ENCODE peak calls at places on chromosomes 1 and 21, in eight cellular contexts. M, V, R, J, O, K, Y and G are unnamed samples.

GRCh38 chr1:25685938-25686665 is 69.5 kb downstream of the MAN1C1 start:
- DNase-seq in M (no peak), V (peak), R (no peak), J (no peak), O (no peak), K (no peak), Y (no peak), G (no peak)

GRCh38 chr1:31509124-31510072 is 66.9 kb upstream of the TINAGL1 start:
- DNase-seq in M (no peak), V (no peak), R (no peak), J (no peak), O (peak), K (no peak), Y (no peak), G (no peak)

GRCh38 chr21:45403133-45403824 is 1.7 kb upstream of the COL18A1 start:
- DNase-seq in M (peak), V (no peak), R (no peak), J (no peak), O (no peak), K (no peak), Y (no peak), G (no peak)

GRCh38 chr1:115330480-115331013 is 7.5 kb downstream of the NGF start:
- DNase-seq in M (no peak), V (peak), R (peak), J (no peak), O (no peak), K (peak), Y (peak), G (no peak)

GRCh38 chr1:177913762-177914540 is 55.9 kb downstream of the SEC16B start:
- DNase-seq in M (no peak), V (peak), R (no peak), J (no peak), O (no peak), K (peak), Y (peak), G (no peak)

GRCh38 chr1:20850021-20850420 is 62.9 kb upstream of the HP1BP3 start:
- DNase-seq in M (no peak), V (no peak), R (no peak), J (no peak), O (no peak), K (no peak), Y (no peak), G (no peak)

GRCh38 chr1:52423771-52424170 is 19.4 kb downstream of the PRPF38A start:
- DNase-seq in M (no peak), V (no peak), R (no peak), J (no peak), O (no peak), K (no peak), Y (no peak), G (no peak)

GRCh38 chr1:106268070-106268469 is 788.4 kb upstream of the PRMT6 start:
- DNase-seq in M (no peak), V (no peak), R (no peak), J (no peak), O (no peak), K (no peak), Y (no peak), G (no peak)

GRCh38 chr1:19354531-19354981 is 42.4 kb downstream of the SLC66A1 start:
- DNase-seq in M (no peak), V (no peak), R (no peak), J (no peak), O (no peak), K (no peak), Y (no peak), G (no peak)

GRCh38 chr1:197342044-197342565 is 74.1 kb downstream of the CRB1 start:
- DNase-seq in M (no peak), V (no peak), R (no peak), J (no peak), O (no peak), K (no peak), Y (no peak), G (no peak)

GRCh38 chr1:91846007-91846620 is 39.8 kb downstream of the TGFBR3 start:
- DNase-seq in M (no peak), V (peak), R (no peak), J (peak), O (no peak), K (peak), Y (peak), G (no peak)

GRCh38 chr1:19398309-19398760 is 86.2 kb downstream of the SLC66A1 start:
- DNase-seq in M (no peak), V (peak), R (peak), J (no peak), O (no peak), K (peak), Y (peak), G (no peak)

GRCh38 chr1:165355221-165355976 is 1.1 kb downstream of the LMX1A start:
- DNase-seq in M (no peak), V (no peak), R (no peak), J (no peak), O (no peak), K (no peak), Y (no peak), G (no peak)

GRCh38 chr21:40842197-40842552 is 4.8 kb downstream of the DSCAM start:
- DNase-seq in M (no peak), V (no peak), R (no peak), J (no peak), O (no peak), K (no peak), Y (no peak), G (no peak)
- TF ChIP-seq CTCF in M (no peak), V (no peak), R (no peak), J (no peak), O (no peak), K (peak), Y (no peak), G (no peak)

GRCh38 chr1:175319912-175320230 is 127.3 kb upstream of the KIAA0040 start:
- DNase-seq in M (no peak), V (no peak), R (no peak), J (no peak), O (no peak), K (no peak), Y (no peak), G (no peak)

GRCh38 chr1:175319112-175319911 is 126.7 kb upstream of the KIAA0040 start:
- DNase-seq in M (peak), V (peak), R (peak), J (peak), O (peak), K (peak), Y (peak), G (no peak)

GRCh38 chr1:175317795-175318194 is 125.2 kb upstream of the KIAA0040 start:
- DNase-seq in M (no peak), V (no peak), R (no peak), J (peak), O (no peak), K (no peak), Y (no peak), G (no peak)

GRCh38 chr1:175318633-175319032 is 126.1 kb upstream of the KIAA0040 start:
- DNase-seq in M (no peak), V (no peak), R (no peak), J (no peak), O (no peak), K (no peak), Y (no peak), G (no peak)

DNA sequence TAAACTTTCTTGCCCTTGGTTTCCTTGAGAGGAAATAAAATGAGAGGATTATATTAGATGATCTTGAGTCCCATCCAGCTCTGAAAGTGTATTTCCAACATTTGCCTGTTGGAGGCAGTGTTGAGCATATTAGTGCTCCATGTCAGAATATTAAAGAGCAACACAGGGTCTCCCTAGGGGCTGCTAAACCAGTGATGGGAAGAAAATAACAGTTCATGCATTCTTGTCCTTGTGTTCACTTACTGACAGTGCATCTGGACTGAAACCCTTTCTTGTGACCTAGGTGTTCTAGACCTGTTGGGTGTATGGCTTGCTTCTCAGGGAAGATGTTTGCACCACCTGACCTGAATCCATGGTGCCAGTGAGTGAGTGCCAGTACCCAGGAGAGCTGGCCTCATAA is 124.7 kb upstream of the KIAA0040 start:
- DNase-seq in M (no peak), V (no peak), R (no peak), J (peak), O (no peak), K (no peak), Y (no peak), G (no peak)
- TF ChIP-seq CTCF in M (peak), V (no peak), R (peak), J (peak), O (peak), K (peak), Y (peak), G (peak)

GRCh38 chr21:38646213-38646837 is 148.0 kb upstream of the ERG start:
- DNase-seq in M (no peak), V (peak), R (peak), J (no peak), O (no peak), K (peak), Y (peak), G (no peak)
- TF ChIP-seq CTCF in M (no peak), V (no peak), R (no peak), J (no peak), O (no peak), K (no peak), Y (no peak), G (no peak)

GRCh38 chr1:223358826-223359225 is 5.2 kb downstream of the SUSD4 start:
- DNase-seq in M (no peak), V (no peak), R (no peak), J (no peak), O (no peak), K (no peak), Y (no peak), G (no peak)
- TF ChIP-seq CTCF in M (no peak), V (no peak), R (no peak), J (no peak), O (no peak), K (no peak), Y (no peak), G (no peak)

GRCh38 chr1:162972768-162973167 is 96.4 kb upstream of the RGS4 start:
- DNase-seq in M (no peak), V (no peak), R (no peak), J (no peak), O (no peak), K (no peak), Y (no peak), G (no peak)
- TF ChIP-seq CTCF in M (no peak), V (no peak), R (no peak), J (no peak), O (no peak), K (no peak), Y (no peak), G (no peak)

DNA sequence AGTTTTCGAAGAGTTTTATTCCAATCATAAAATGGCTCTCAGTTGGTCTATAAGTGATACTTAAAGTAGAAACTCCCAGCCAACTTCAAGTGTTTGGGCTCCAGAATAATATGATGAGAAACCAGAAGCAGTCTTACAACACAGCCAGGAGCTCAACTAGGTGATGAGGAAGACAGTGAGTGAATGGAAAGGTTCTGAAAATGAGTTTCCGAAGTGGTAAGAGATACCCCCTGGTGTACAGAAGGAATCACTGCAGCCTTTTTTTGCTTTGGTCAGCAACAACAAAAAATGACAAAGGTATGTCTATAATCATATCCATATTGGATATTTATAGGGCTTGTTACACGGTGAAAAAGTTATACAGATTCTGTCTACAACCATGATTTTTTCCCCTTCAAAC is 16.5 kb downstream of the KRTAP19-1 start:
- DNase-seq in M (no peak), V (no peak), R (no peak), J (no peak), O (no peak), K (no peak), Y (peak), G (no peak)
- TF ChIP-seq CTCF in M (peak), V (no peak), R (peak), J (no peak), O (no peak), K (peak), Y (peak), G (peak)

DNA sequence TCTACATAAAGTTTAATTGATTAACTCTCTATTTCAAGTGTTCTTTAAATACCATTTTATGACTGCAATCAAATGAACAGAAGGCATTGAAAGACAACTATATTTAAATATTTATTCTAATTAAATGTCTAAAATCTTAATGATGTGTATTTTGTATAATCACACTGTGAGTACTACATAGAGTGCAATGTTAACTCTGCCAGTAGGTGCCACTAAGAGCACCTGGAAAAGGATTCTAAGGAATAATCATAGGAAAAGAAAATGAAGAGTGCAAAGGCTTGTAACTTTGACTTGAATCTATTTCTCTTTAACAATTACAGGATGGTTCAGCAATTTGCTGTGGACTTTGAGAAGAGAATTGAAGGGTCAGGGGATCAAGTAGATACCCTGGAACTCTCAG is 200.4 kb downstream of the DNM3 start:
- DNase-seq in M (no peak), V (peak), R (no peak), J (no peak), O (no peak), K (peak), Y (peak), G (no peak)
- TF ChIP-seq CTCF in M (peak), V (peak), R (peak), J (peak), O (no peak), K (peak), Y (peak), G (peak)

GRCh38 chr1:97451944-97452343 is 468.9 kb downstream of the DPYD start:
- DNase-seq in M (no peak), V (no peak), R (no peak), J (no peak), O (no peak), K (no peak), Y (peak), G (no peak)

GRCh38 chr1:97461782-97462181 is 459.1 kb downstream of the DPYD start:
- DNase-seq in M (no peak), V (no peak), R (no peak), J (no peak), O (peak), K (no peak), Y (no peak), G (no peak)

GRCh38 chr1:97457446-97458089 is 463.3 kb downstream of the DPYD start:
- DNase-seq in M (no peak), V (peak), R (no peak), J (no peak), O (no peak), K (no peak), Y (no peak), G (no peak)
- TF ChIP-seq CTCF in M (no peak), V (no peak), R (no peak), J (no peak), O (no peak), K (no peak), Y (no peak), G (no peak)